ENCODE peak calls at places on chromosomes 16 and 17, in five cellular contexts. J, G, R, X and K are unnamed samples.

GRCh38 chr17:59357219-59357699 is 25.8 kb downstream of the YPEL2 start:
- DNase-seq in J (no peak), X (no peak), G (peak; percentile 31), R (no peak), K (no peak)

GRCh38 chr17:15456486-15456885 is 10.9 kb downstream of the CDRT4 start:
- DNase-seq in G (peak; percentile 20), X (no peak), J (no peak), R (no peak), K (no peak)

GRCh38 chr17:4161179-4161559 is 18.2 kb downstream of the CYB5D2 start:
- DNase-seq in G (peak; percentile 97), J (no peak), X (no peak), R (peak; percentile 90), K (no peak)

GRCh38 chr16:1290032-1290431 is 19.4 kb upstream of the UBE2I start:
- DNase-seq in R (no peak), X (no peak), G (no peak), J (no peak), K (no peak)

GRCh38 chr17:3036800-3037199 is 26.6 kb downstream of the OR1D5 start:
- DNase-seq in X (no peak), J (no peak), G (no peak), R (no peak), K (no peak)

GRCh38 chr17:7282752-7283321 is 1.3 kb downstream of the SLC2A4 start:
- DNase-seq in J (no peak), R (no peak), X (no peak), G (no peak), K (no peak)

GRCh38 chr16:57406881-57407280 is 2.3 kb downstream of the CCL17 start:
- DNase-seq in X (no peak), J (no peak), R (no peak), G (no peak), K (no peak)

GRCh38 chr17:50051082-50051576 is 4.8 kb upstream of the ITGA3 start:
- DNase-seq in R (peak; percentile 93), X (peak; percentile 44), G (peak; percentile 90), J (no peak), K (peak; percentile 90)

GRCh38 chr17:2023692-2024571 is 1.2 kb downstream of the RTN4RL1 start:
- DNase-seq in R (peak; percentile 64), J (no peak), X (no peak), G (peak; percentile 62), K (peak; percentile 55)

GRCh38 chr17:43614560-43614959 is 47.2 kb downstream of the MEOX1 start:
- DNase-seq in J (no peak), X (no peak), G (no peak), R (no peak), K (no peak)

GRCh38 chr16:1245452-1246005 is 5.0 kb downstream of the TPSAB1 start:
- DNase-seq in X (no peak), R (no peak), J (no peak), G (no peak), K (no peak)

GRCh38 chr16:81823111-81823510 is 44.0 kb downstream of the PLCG2 start:
- DNase-seq in X (no peak), G (no peak), R (no peak), J (peak; percentile 91), K (no peak)

GRCh38 chr17:77324227-77324626 is 183.5 kb downstream of the SEC14L1 start:
- DNase-seq in J (peak; percentile 37), G (no peak), R (no peak), X (no peak), K (no peak)

GRCh38 chr16:1771072-1771863 is at the start of gene NME3:
- DNase-seq in G (peak; percentile 90), J (peak; percentile 77), R (peak; percentile 76), X (no peak), K (peak; percentile 85)

GRCh38 chr16:25874196-25874595 is 182.4 kb downstream of the HS3ST4 start:
- DNase-seq in G (no peak), J (no peak), X (no peak), R (no peak), K (no peak)

GRCh38 chr16:69106491-69107291 is 1.2 kb downstream of the HAS3 start:
- DNase-seq in G (no peak), X (no peak), J (no peak), R (no peak), K (no peak)

GRCh38 chr17:82590881-82591539 is 57.2 kb downstream of the WDR45B start:
- DNase-seq in J (no peak), G (no peak), X (no peak), R (no peak), K (no peak)

GRCh38 chr16:68070811-68071546 is 14.2 kb upstream of the NFATC3 start:
- DNase-seq in X (no peak), J (peak; percentile 85), G (no peak), R (no peak), K (peak; percentile 45)

GRCh38 chr17:81241648-81242420 is 2.7 kb downstream of the NDUFAF8 start:
- DNase-seq in G (peak; percentile 66), X (peak; percentile 69), J (peak; percentile 89), R (peak; percentile 63), K (peak; percentile 86)

GRCh38 chr17:4074831-4075495 is 67.9 kb downstream of the ZZEF1 start:
- DNase-seq in X (peak; percentile 21), R (peak; percentile 66), G (peak; percentile 46), J (peak; percentile 62), K (no peak)

GRCh38 chr17:45433136-45433535 is 466 bp upstream of the ARHGAP27 start:
- DNase-seq in X (no peak), R (no peak), J (no peak), G (no peak), K (no peak)

GRCh38 chr17:78316115-78316866 is 43.6 kb downstream of the SOCS3 start:
- DNase-seq in R (peak; percentile 61), X (no peak), J (no peak), G (no peak), K (no peak)

GRCh38 chr17:55500103-55500502 is 11.1 kb downstream of the SMIM36 start:
- DNase-seq in R (no peak), J (no peak), G (no peak), X (no peak), K (peak; percentile 3)

GRCh38 chr17:65785109-65785508 is 223.7 kb upstream of the AXIN2 start:
- DNase-seq in X (no peak), G (peak; percentile 91), R (peak; percentile 93), J (no peak), K (no peak)

GRCh38 chr17:56594528-56595418 is 1.3 kb downstream of the NOG start:
- DNase-seq in X (peak; percentile 47), J (no peak), R (peak; percentile 52), G (peak; percentile 35), K (peak; percentile 57)

GRCh38 chr17:8698142-8699050 is 46.2 kb downstream of the CCDC42 start:
- DNase-seq in G (peak; percentile 62), R (no peak), J (no peak), X (no peak), K (no peak)

GRCh38 chr16:9112844-9113186 is 21.4 kb downstream of the HAPSTR1 start:
- DNase-seq in X (no peak), G (no peak), J (no peak), R (no peak), K (no peak)

GRCh38 chr16:82603784-82604411 is 22.9 kb upstream of the CDH13 start:
- DNase-seq in G (peak; percentile 75), X (no peak), R (peak; percentile 18), J (peak; percentile 5), K (peak; percentile 10)

GRCh38 chr17:7914771-7915610 is 1.1 kb downstream of the RNF227 start:
- DNase-seq in G (peak; percentile 63), R (no peak), X (no peak), J (no peak), K (no peak)

GRCh38 chr16:54075446-54075845 is 211.1 kb downstream of the IRX3 start:
- DNase-seq in X (no peak), R (no peak), G (no peak), J (no peak), K (no peak)

GRCh38 chr16:67542464-67542863 is 13.8 kb downstream of the RIPOR1 start:
- DNase-seq in G (peak; percentile 80), X (peak; percentile 94), R (peak; percentile 83), J (peak; percentile 85), K (peak; percentile 87)

GRCh38 chr16:14106457-14106856 is 35.3 kb downstream of the MRTFB start:
- DNase-seq in J (no peak), R (peak; percentile 6), G (no peak), X (no peak), K (no peak)

GRCh38 chr16:19884611-19885455 is at the start of gene GPRC5B:
- DNase-seq in J (peak; percentile 29), G (peak; percentile 40), R (peak; percentile 46), X (no peak), K (peak; percentile 42)
- TF ChIP-seq CTCF in J (no peak), G (no peak), R (peak; percentile 57), X (no peak), K (no peak)

GRCh38 chr16:50747206-50747956 is 5.5 kb downstream of the CYLD start:
- DNase-seq in J (peak; percentile 36), R (peak; percentile 22), X (peak; percentile 47), G (peak; percentile 26), K (peak; percentile 25)
- TF ChIP-seq CTCF in J (peak; percentile 74), R (no peak), X (peak; percentile 70), G (peak; percentile 23), K (peak; percentile 79)

GRCh38 chr16:21088646-21089538 is 61.8 kb downstream of the DNAH3 start:
- DNase-seq in R (no peak), J (no peak), G (peak; percentile 68), X (no peak), K (no peak)

GRCh38 chr16:21081329-21081728 is 69.3 kb downstream of the DNAH3 start:
- DNase-seq in R (no peak), X (no peak), J (no peak), G (no peak), K (no peak)

GRCh38 chr16:21088143-21088542 is 62.5 kb downstream of the DNAH3 start:
- DNase-seq in X (no peak), R (no peak), J (no peak), G (no peak), K (no peak)

GRCh38 chr16:21084631-21085235 is 65.9 kb downstream of the DNAH3 start:
- DNase-seq in J (no peak), G (no peak), X (no peak), R (no peak), K (no peak)

DNA sequence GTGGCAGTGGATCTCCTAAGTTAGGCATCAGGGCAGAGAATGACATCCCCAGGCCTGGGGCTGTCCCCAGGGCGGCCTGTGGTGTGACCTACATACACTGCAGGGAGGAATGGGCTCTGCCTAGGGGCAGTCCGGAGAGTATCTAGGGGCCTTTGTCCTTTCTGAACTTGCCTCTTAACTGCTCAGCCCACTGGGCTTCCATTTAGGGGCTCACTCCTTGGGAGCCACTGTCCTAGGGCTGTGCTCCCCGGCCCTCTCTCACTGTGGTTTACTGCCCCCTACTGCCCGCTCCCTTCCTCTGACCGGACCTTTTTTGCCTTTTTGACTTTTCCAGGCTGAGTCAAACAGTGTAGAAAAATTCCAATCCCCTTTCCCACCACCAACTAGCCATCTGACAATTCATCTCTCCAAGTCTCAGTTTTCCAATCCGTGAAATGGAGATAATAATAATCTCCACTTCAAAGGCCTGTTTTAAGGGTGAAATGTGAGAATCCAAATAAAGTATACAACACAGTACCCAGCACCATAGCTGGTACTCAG is 66.8 kb downstream of the DNAH3 start:
- DNase-seq in X (peak; percentile 42), J (peak; percentile 51), G (peak; percentile 78), R (peak; percentile 52), K (peak; percentile 65)
- TF ChIP-seq CTCF in X (peak; percentile 74), J (peak; percentile 86), G (peak; percentile 75), R (peak; percentile 75), K (peak; percentile 76)

GRCh38 chr16:30977502-30977901 is 7.5 kb upstream of the HSD3B7 start:
- DNase-seq in J (no peak), G (peak; percentile 25), X (peak; percentile 33), R (peak; percentile 52), K (peak; percentile 45)
- TF ChIP-seq CTCF in J (peak; percentile 72), G (peak; percentile 20), X (peak; percentile 65), R (peak; percentile 14), K (no peak)